ENCODE peak calls at places on chromosome 19, in eight cellular contexts. R is smooth muscle cell of the brain vasculature; A is neural crest cell; Z is fibroblast of lung; O is SK-N-MC; M is esophagus squamous epithelium; N is stimulated activated CD4-positive, alpha-beta T cell treated with anti-CD3 and anti-CD28 coated beads, TNF-alpha, amount 100 ng/mL, for 4 hours; I is CD8-positive, alpha-beta memory T cell. L is an unnamed sample.

GRCh38 chr19:48815870-48816501 is 5.2 kb upstream of the BCAT2 start:
- DNase-seq in R (no peak), A (no peak), Z (no peak), O (no peak), M (no peak), N (no peak), I (no peak), L (no peak)

GRCh38 chr19:32828139-32828538 is 41.4 kb downstream of the SLC7A9 start:
- DNase-seq in R (no peak), A (no peak), Z (no peak), O (no peak), M (no peak), N (no peak), I (no peak), L (no peak)

GRCh38 chr19:12956446-12957388 is at the start of gene GADD45GIP1:
- DNase-seq in R (no peak), A (peak; percentile 71), Z (peak; percentile 77), O (no peak), M (no peak), N (peak; percentile 65), I (peak; percentile 85), L (no peak)

GRCh38 chr19:34502582-34503545 is 21.3 kb downstream of the WTIP start:
- DNase-seq in R (no peak), A (no peak), Z (peak; percentile 39), O (no peak), M (no peak), N (no peak), I (no peak), L (no peak)

GRCh38 chr19:48991823-48992570 is 1.1 kb downstream of the GYS1 start:
- DNase-seq in R (no peak), A (no peak), Z (peak; percentile 81), O (no peak), M (no peak), N (no peak), I (no peak), L (no peak)

GRCh38 chr19:56973713-56974553 is 133.4 kb upstream of the PEG3 start:
- DNase-seq in R (no peak), A (no peak), Z (no peak), O (no peak), M (no peak), N (no peak), I (no peak), L (no peak)

GRCh38 chr19:10936661-10937084 is 8.1 kb downstream of the TIMM29 start:
- DNase-seq in R (no peak), A (peak; percentile 59), Z (peak; percentile 85), O (peak; percentile 81), M (no peak), N (no peak), I (no peak), L (peak; percentile 83)

GRCh38 chr19:57171551-57172081 is 4.3 kb upstream of the DUXA start:
- DNase-seq in R (no peak), A (no peak), Z (peak; percentile 12), O (no peak), M (no peak), N (no peak), I (peak; percentile 73), L (no peak)

GRCh38 chr19:1169921-1170885 is 3.9 kb downstream of the SBNO2 start:
- DNase-seq in R (no peak), A (no peak), Z (peak; percentile 88), O (no peak), M (no peak), N (no peak), I (no peak), L (no peak)

GRCh38 chr19:18840288-18841260 is 8.8 kb downstream of the UPF1 start:
- DNase-seq in R (no peak), A (no peak), Z (no peak), O (no peak), M (no peak), N (no peak), I (no peak), L (no peak)

GRCh38 chr19:2495651-2496316 is 19.9 kb downstream of the GADD45B start:
- DNase-seq in R (no peak), A (no peak), Z (peak; percentile 34), O (no peak), M (no peak), N (no peak), I (no peak), L (no peak)

GRCh38 chr19:2167896-2168618 is 4.3 kb downstream of the DOT1L start:
- DNase-seq in R (no peak), A (no peak), Z (peak; percentile 47), O (no peak), M (peak; percentile 49), N (no peak), I (no peak), L (no peak)

GRCh38 chr19:38736036-38736412 is 8.2 kb downstream of the CAPN12 start:
- DNase-seq in R (no peak), A (no peak), Z (no peak), O (no peak), M (no peak), N (peak; percentile 43), I (peak; percentile 82), L (no peak)

L was measured in iPS DF 19.7.